ENCODE peak calls at places on chromosomes 7 and 10, in nine cellular contexts. E is non-pigmented ciliary epithelial cell, W is K562, D is NCI-H345, Y is left cardiac atrium, S is ELF-1, H is EH, I is fibroblast of pulmonary artery, V is SJSA1. F is an unnamed sample.

GRCh38 chr10:21995557-21995956 is 8.0 kb downstream of the DNAJC1 start:
- DNase-seq in E (no peak), W (no peak), D (no peak), Y (no peak), S (no peak), H (peak), I (peak), V (no peak), F (no peak)

GRCh38 chr7:43135129-43135528 is 22.7 kb downstream of the HECW1 start:
- DNase-seq in E (no peak), W (no peak), D (no peak), Y (no peak), S (peak), H (peak), I (no peak), V (no peak), F (no peak)

GRCh38 chr7:36906448-36906847 is 182.2 kb upstream of the AOAH start:
- DNase-seq in E (no peak), W (no peak), D (no peak), Y (no peak), S (peak), H (no peak), I (no peak), V (no peak), F (no peak)

GRCh38 chr10:103542764-103543616 is 49.5 kb downstream of the NEURL1 start:
- DNase-seq in E (no peak), W (no peak), D (peak), Y (peak), S (peak), H (peak), I (peak), V (no peak), F (peak)

GRCh38 chr10:130045091-130045652 is 65.5 kb downstream of the C10orf143 start:
- DNase-seq in E (no peak), W (peak), D (no peak), Y (no peak), S (peak), H (peak), I (no peak), V (no peak), F (no peak)

GRCh38 chr10:12974123-12974844 is 27.2 kb downstream of the CCDC3 start:
- DNase-seq in E (no peak), W (no peak), D (no peak), Y (no peak), S (no peak), H (no peak), I (no peak), V (no peak), F (no peak)

GRCh38 chr7:74097937-74098614 is 14.5 kb downstream of the LIMK1 start:
- DNase-seq in E (peak), W (no peak), D (no peak), Y (no peak), S (peak), H (peak), I (peak), V (peak), F (no peak)

GRCh38 chr10:48656241-48656921 is 28.3 kb upstream of the WDFY4 start:
- DNase-seq in E (peak), W (peak), D (peak), Y (peak), S (peak), H (peak), I (peak), V (peak), F (peak)

GRCh38 chr7:135291809-135292253 is 58.2 kb downstream of the STRA8 start:
- DNase-seq in E (peak), W (no peak), D (peak), Y (no peak), S (no peak), H (peak), I (peak), V (peak), F (no peak)

GRCh38 chr7:150404172-150404784 is 25.1 kb downstream of the ZNF775 start:
- DNase-seq in E (no peak), W (no peak), D (no peak), Y (no peak), S (no peak), H (no peak), I (peak), V (no peak), F (no peak)

GRCh38 chr7:102236592-102237287 is 49.9 kb upstream of the SH2B2 start:
- DNase-seq in E (no peak), W (peak), D (peak), Y (peak), S (peak), H (peak), I (peak), V (peak), F (no peak)

GRCh38 chr7:21191317-21192073 is 236.4 kb upstream of the SP4 start:
- DNase-seq in E (no peak), W (no peak), D (no peak), Y (no peak), S (no peak), H (no peak), I (no peak), V (no peak), F (no peak)

GRCh38 chr10:70681731-70682005 is 9.4 kb downstream of the ADAMTS14 start:
- DNase-seq in E (no peak), W (no peak), D (no peak), Y (no peak), S (no peak), H (no peak), I (no peak), V (no peak), F (no peak)

GRCh38 chr10:122342293-122343134 is 32.0 kb upstream of the PLEKHA1 start:
- DNase-seq in E (peak), W (peak), D (peak), Y (peak), S (peak), H (peak), I (peak), V (no peak), F (peak)

GRCh38 chr7:94394399-94395140 is at the start of gene COL1A2:
- DNase-seq in E (peak), W (peak), D (peak), Y (peak), S (peak), H (peak), I (peak), V (peak), F (no peak)

GRCh38 chr7:31023877-31024276 is 28.2 kb upstream of the ADCYAP1R1 start:
- DNase-seq in E (no peak), W (no peak), D (no peak), Y (no peak), S (no peak), H (no peak), I (no peak), V (no peak), F (no peak)

GRCh38 chr10:125592897-125593296 is 90.1 kb downstream of the TEX36 start:
- DNase-seq in E (no peak), W (no peak), D (no peak), Y (no peak), S (no peak), H (no peak), I (no peak), V (no peak), F (no peak)

GRCh38 chr10:13820591-13821377 is 234.0 kb downstream of the PRPF18 start:
- DNase-seq in E (no peak), W (no peak), D (peak), Y (peak), S (no peak), H (no peak), I (no peak), V (no peak), F (no peak)

GRCh38 chr7:22909958-22910357 is 87.3 kb upstream of the TOMM7 start:
- DNase-seq in E (no peak), W (no peak), D (no peak), Y (no peak), S (no peak), H (no peak), I (no peak), V (no peak), F (no peak)

GRCh38 chr7:86930554-86931307 is 128.7 kb downstream of the ELAPOR2 start:
- DNase-seq in E (no peak), W (no peak), D (no peak), Y (no peak), S (no peak), H (no peak), I (no peak), V (no peak), F (no peak)

GRCh38 chr7:101804642-101805401 is 12.6 kb upstream of the CUX1 start:
- DNase-seq in E (no peak), W (peak), D (peak), Y (no peak), S (peak), H (no peak), I (no peak), V (no peak), F (no peak)

GRCh38 chr10:29870522-29871044 is 188.8 kb downstream of the JCAD start:
- DNase-seq in E (no peak), W (no peak), D (no peak), Y (no peak), S (no peak), H (no peak), I (no peak), V (no peak), F (no peak)

GRCh38 chr10:89337493-89337892 is 9.7 kb downstream of the IFIT3 start:
- DNase-seq in E (peak), W (no peak), D (no peak), Y (no peak), S (peak), H (peak), I (peak), V (no peak), F (no peak)

GRCh38 chr10:124125305-124126116 is 32.1 kb upstream of the CHST15 start:
- DNase-seq in E (peak), W (no peak), D (no peak), Y (no peak), S (no peak), H (peak), I (no peak), V (no peak), F (no peak)

GRCh38 chr7:151408839-151409554 is 841 bp downstream of the WDR86 start:
- DNase-seq in E (no peak), W (no peak), D (no peak), Y (no peak), S (no peak), H (no peak), I (peak), V (no peak), F (no peak)

GRCh38 chr10:17562572-17562971 is 54.6 kb downstream of the HACD1 start:
- DNase-seq in E (peak), W (no peak), D (no peak), Y (no peak), S (peak), H (peak), I (peak), V (no peak), F (no peak)

GRCh38 chr7:44709945-44710596 is 38.6 kb upstream of the ZMIZ2 start:
- DNase-seq in E (no peak), W (peak), D (no peak), Y (no peak), S (no peak), H (no peak), I (no peak), V (no peak), F (no peak)

GRCh38 chr7:108296911-108297310 is 159.3 kb downstream of the NRCAM start:
- DNase-seq in E (no peak), W (no peak), D (no peak), Y (no peak), S (no peak), H (no peak), I (no peak), V (no peak), F (no peak)

GRCh38 chr7:5797716-5798115 is 16.3 kb upstream of the RNF216 start:
- DNase-seq in E (no peak), W (no peak), D (no peak), Y (no peak), S (no peak), H (no peak), I (no peak), V (no peak), F (no peak)

GRCh38 chr10:35058686-35059085 is 31.5 kb downstream of the CUL2 start:
- DNase-seq in E (no peak), W (no peak), D (no peak), Y (no peak), S (no peak), H (no peak), I (no peak), V (no peak), F (no peak)

GRCh38 chr7:2006231-2006771 is 226.4 kb downstream of the MAD1L1 start:
- DNase-seq in E (no peak), W (no peak), D (no peak), Y (peak), S (no peak), H (no peak), I (no peak), V (no peak), F (no peak)

GRCh38 chr7:26199301-26200112 is 1.0 kb downstream of the HNRNPA2B1 start:
- DNase-seq in E (no peak), W (no peak), D (peak), Y (peak), S (no peak), H (peak), I (peak), V (peak), F (peak)

GRCh38 chr10:102504179-102504975 is 605 bp downstream of the SUFU start:
- DNase-seq in E (no peak), W (peak), D (no peak), Y (peak), S (peak), H (peak), I (no peak), V (no peak), F (no peak)